ENCODE peak calls at places on chromosomes 3 and 15, in four cellular contexts. Z is stimulated activated CD8-positive, alpha-beta memory T cell treated with anti-CD3 and anti-CD28 coated beads, Interleukin-7, amount 100 ng/mL, for 1 hour; B is testis; W is stimulated activated naive CD8-positive, alpha-beta T cell treated with anti-CD3 and anti-CD28 coated beads, Interleukin-15, amount 100 ng/mL, for 72 hours. O is an unnamed sample.
A peak's percentile ranks its signal among the peaks of the same experiment; 100 is the strongest.

GRCh38 chr15:62453356-62453755 is 288.3 kb upstream of the C2CD4B start:
- DNase-seq in Z (no peak), B (no peak), W (no peak), O (no peak)

GRCh38 chr3:12662593-12663310 is 1.2 kb downstream of the RAF1 start:
- DNase-seq in Z (no peak), B (peak; percentile 53), W (peak; percentile 31), O (peak; percentile 24)

GRCh38 chr3:177441813-177442646 is 244.7 kb upstream of the TBL1XR1 start:
- DNase-seq in Z (no peak), B (no peak), W (no peak), O (no peak)

GRCh38 chr15:89335289-89336041 is 841 bp upstream of the POLG start:
- DNase-seq in Z (no peak), B (peak; percentile 50), W (no peak), O (no peak)

GRCh38 chr15:40785158-40785557 is 15.4 kb downstream of the C15orf62 start:
- DNase-seq in Z (no peak), B (no peak), W (no peak), O (no peak)

GRCh38 chr3:179760944-179761343 is 108.1 kb downstream of the USP13 start:
- DNase-seq in Z (no peak), B (no peak), W (no peak), O (no peak)

GRCh38 chr15:47688573-47689086 is 28.7 kb upstream of the SEMA6D start:
- DNase-seq in Z (no peak), B (no peak), W (no peak), O (no peak)

GRCh38 chr3:13419356-13420050 is 619 bp downstream of the NUP210 start:
- DNase-seq in Z (peak; percentile 31), B (peak; percentile 56), W (peak; percentile 65), O (peak; percentile 54)

GRCh38 chr3:60743631-60744164 is 507.6 kb downstream of the FHIT start:
- DNase-seq in Z (no peak), B (no peak), W (no peak), O (no peak)

GRCh38 chr3:46831316-46831715 is 31.9 kb downstream of the MYL3 start:
- DNase-seq in Z (no peak), B (no peak), W (no peak), O (no peak)

GRCh38 chr3:112979244-112979832 is 4.4 kb upstream of the CD200R1 start:
- DNase-seq in Z (no peak), B (no peak), W (no peak), O (no peak)

GRCh38 chr3:153348457-153349137 is 186.6 kb downstream of the RAP2B start:
- DNase-seq in Z (no peak), B (no peak), W (no peak), O (no peak)

GRCh38 chr3:175266993-175267960 is 408.1 kb downstream of the NAALADL2 start:
- DNase-seq in Z (no peak), B (no peak), W (no peak), O (no peak)

GRCh38 chr3:185318136-185318535 is 44.8 kb upstream of the MAP3K13 start:
- DNase-seq in Z (no peak), B (no peak), W (no peak), O (no peak)

GRCh38 chr3:100796556-100796955 is 87.3 kb downstream of the TFG start:
- DNase-seq in Z (no peak), B (no peak), W (no peak), O (no peak)

GRCh38 chr3:141181819-141182218 is 49.8 kb upstream of the PXYLP1 start:
- DNase-seq in Z (no peak), B (no peak), W (no peak), O (no peak)

GRCh38 chr3:76760336-76760735 is 279.6 kb upstream of the ROBO2 start:
- DNase-seq in Z (no peak), B (no peak), W (no peak), O (no peak)

GRCh38 chr15:42273900-42274692 is 863 bp upstream of the TMEM87A start:
- DNase-seq in Z (peak; percentile 25), B (peak; percentile 66), W (peak; percentile 61), O (peak; percentile 61)

GRCh38 chr3:53239800-53240199 is 16.0 kb downstream of the TKT start:
- DNase-seq in Z (no peak), B (no peak), W (no peak), O (no peak)

GRCh38 chr3:194072097-194072428 is 63.9 kb upstream of the HES1 start:
- DNase-seq in Z (no peak), B (no peak), W (no peak), O (no peak)

GRCh38 chr3:37096292-37096691 is 78.1 kb downstream of the LRRFIP2 start:
- DNase-seq in Z (no peak), B (no peak), W (no peak), O (no peak)

GRCh38 chr3:42451546-42452230 is 41.3 kb upstream of the LYZL4 start:
- DNase-seq in Z (no peak), B (no peak), W (no peak), O (no peak)

GRCh38 chr3:50112462-50112861 is 23.7 kb downstream of the RBM5 start:
- DNase-seq in Z (no peak), B (no peak), W (no peak), O (no peak)

GRCh38 chr3:133512416-133513089 is 60.9 kb upstream of the CDV3 start:
- DNase-seq in Z (no peak), B (no peak), W (no peak), O (no peak)

GRCh38 chr3:7543294-7543693 is 682.4 kb downstream of the GRM7 start:
- DNase-seq in Z (no peak), B (no peak), W (no peak), O (no peak)

GRCh38 chr15:64622410-64623260 is 152.8 kb downstream of the RBPMS2 start:
- DNase-seq in Z (peak; percentile 11), B (no peak), W (peak; percentile 67), O (peak; percentile 60)

GRCh38 chr3:150236683-150237082 is 171.4 kb upstream of the TSC22D2 start:
- DNase-seq in Z (no peak), B (no peak), W (no peak), O (no peak)

GRCh38 chr3:120506076-120506827 is 55.5 kb upstream of the FSTL1 start:
- DNase-seq in Z (no peak), B (no peak), W (no peak), O (no peak)

GRCh38 chr3:177197934-177198484 is 727 bp upstream of the TBL1XR1 start:
- DNase-seq in Z (no peak), B (no peak), W (no peak), O (no peak)

GRCh38 chr15:71013446-71013845 is 101.8 kb upstream of the THSD4 start:
- DNase-seq in Z (no peak), B (no peak), W (no peak), O (no peak)

GRCh38 chr3:138359549-138360271 is 11.3 kb downstream of the MRAS start:
- DNase-seq in Z (no peak), B (no peak), W (no peak), O (no peak)

GRCh38 chr3:52463420-52463819 is 8.0 kb downstream of the NISCH start:
- DNase-seq in Z (no peak), B (no peak), W (no peak), O (no peak)

GRCh38 chr3:46668116-46668515 is 25.4 kb downstream of the ALS2CL start:
- DNase-seq in Z (no peak), B (no peak), W (peak; percentile 5), O (no peak)

GRCh38 chr15:52783929-52784798 is 6.0 kb downstream of the ONECUT1 start:
- DNase-seq in Z (no peak), B (no peak), W (no peak), O (no peak)

GRCh38 chr3:181719298-181719859 is 7.7 kb downstream of the SOX2 start:
- DNase-seq in Z (no peak), B (no peak), W (no peak), O (no peak)

GRCh38 chr15:78075490-78076230 is 1.9 kb downstream of the TBC1D2B start:
- DNase-seq in Z (no peak), B (peak; percentile 75), W (no peak), O (no peak)

GRCh38 chr3:71254658-71255057 is 328.9 kb downstream of the FOXP1 start:
- DNase-seq in Z (no peak), B (no peak), W (no peak), O (no peak)

GRCh38 chr15:48481802-48482201 is 150.6 kb downstream of the DUT start:
- DNase-seq in Z (no peak), B (no peak), W (no peak), O (no peak)

O was measured in activated T-helper 2 cell treated with anti-CD3 and anti-CD28 coated beads, Interferon-gamma antibody, Interleukin-2, Interleukin-4, amounts not matched to agents 10 μg/mL and 5 μg/mL and 100 μg/mL, durations not matched to agents 14 hours and 24 hours and 36 hours.